ENCODE peak calls at places on chromosome 14, in four cellular contexts. One of them, this sample, is unnamed.

GRCh38 chr14:31834616-31835015 is 242.5 kb upstream of the ARHGAP5 start:
- DNase-seq in C1 segment of cervical spinal cord: no peak
- DNase-seq in NCI-H1092 treated with DMSO at 0.1 percent for 48 hours: no peak
- DNase-seq in PC-3: peak
- DNase-seq in this sample: no peak

GRCh38 chr14:24425704-24426103 is 3.8 kb downstream of the CBLN3 start:
- DNase-seq in C1 segment of cervical spinal cord: no peak
- DNase-seq in NCI-H1092 treated with DMSO at 0.1 percent for 48 hours: no peak
- DNase-seq in PC-3: peak
- DNase-seq in this sample: no peak

GRCh38 chr14:101313268-101313667 is 248.0 kb upstream of the DIO3 start:
- DNase-seq in C1 segment of cervical spinal cord: no peak
- DNase-seq in NCI-H1092 treated with DMSO at 0.1 percent for 48 hours: no peak
- DNase-seq in PC-3: no peak
- DNase-seq in this sample: no peak

GRCh38 chr14:86798330-86798729 is 1194.7 kb downstream of the GALC start:
- DNase-seq in C1 segment of cervical spinal cord: no peak
- DNase-seq in NCI-H1092 treated with DMSO at 0.1 percent for 48 hours: no peak
- DNase-seq in PC-3: no peak
- DNase-seq in this sample: no peak

GRCh38 chr14:99389171-99389826 is 91.4 kb downstream of the SETD3 start:
- DNase-seq in C1 segment of cervical spinal cord: no peak
- DNase-seq in NCI-H1092 treated with DMSO at 0.1 percent for 48 hours: peak
- DNase-seq in PC-3: peak
- DNase-seq in this sample: no peak

GRCh38 chr14:69346710-69347109 is 51.4 kb downstream of the ERH start:
- DNase-seq in C1 segment of cervical spinal cord: no peak
- DNase-seq in NCI-H1092 treated with DMSO at 0.1 percent for 48 hours: no peak
- DNase-seq in PC-3: peak
- DNase-seq in this sample: no peak

GRCh38 chr14:104830781-104831180 is 29.9 kb downstream of the ZBTB42 start:
- DNase-seq in C1 segment of cervical spinal cord: no peak
- DNase-seq in NCI-H1092 treated with DMSO at 0.1 percent for 48 hours: no peak
- DNase-seq in PC-3: no peak
- DNase-seq in this sample: no peak

GRCh38 chr14:25042362-25043299 is 7.3 kb downstream of the STXBP6 start:
- DNase-seq in C1 segment of cervical spinal cord: no peak
- DNase-seq in NCI-H1092 treated with DMSO at 0.1 percent for 48 hours: peak
- DNase-seq in PC-3: peak
- DNase-seq in this sample: no peak

GRCh38 chr14:75306917-75307699 is 28.5 kb downstream of the FOS start:
- DNase-seq in C1 segment of cervical spinal cord: no peak
- DNase-seq in NCI-H1092 treated with DMSO at 0.1 percent for 48 hours: peak
- DNase-seq in PC-3: peak
- DNase-seq in this sample: no peak

GRCh38 chr14:64444984-64445845 is 20.1 kb upstream of the AKAP5 start:
- DNase-seq in C1 segment of cervical spinal cord: no peak
- DNase-seq in NCI-H1092 treated with DMSO at 0.1 percent for 48 hours: no peak
- DNase-seq in PC-3: no peak
- DNase-seq in this sample: peak

GRCh38 chr14:31476131-31476917 is 11.5 kb downstream of the GPR33 start:
- DNase-seq in C1 segment of cervical spinal cord: no peak
- DNase-seq in NCI-H1092 treated with DMSO at 0.1 percent for 48 hours: no peak
- DNase-seq in PC-3: no peak
- DNase-seq in this sample: no peak

GRCh38 chr14:63204407-63205280 is at the start of gene RHOJ:
- DNase-seq in C1 segment of cervical spinal cord: no peak
- DNase-seq in NCI-H1092 treated with DMSO at 0.1 percent for 48 hours: peak
- DNase-seq in PC-3: no peak
- DNase-seq in this sample: no peak

GRCh38 chr14:104694991-104695659 is 5.7 kb downstream of the INF2 start:
- DNase-seq in C1 segment of cervical spinal cord: no peak
- DNase-seq in NCI-H1092 treated with DMSO at 0.1 percent for 48 hours: peak
- DNase-seq in PC-3: peak
- DNase-seq in this sample: peak

GRCh38 chr14:105465209-105466031 is 9.2 kb upstream of the CRIP2 start:
- DNase-seq in C1 segment of cervical spinal cord: no peak
- DNase-seq in NCI-H1092 treated with DMSO at 0.1 percent for 48 hours: no peak
- DNase-seq in PC-3: peak
- DNase-seq in this sample: no peak

GRCh38 chr14:76348898-76349297 is 27.0 kb upstream of the ESRRB start:
- DNase-seq in C1 segment of cervical spinal cord: no peak
- DNase-seq in NCI-H1092 treated with DMSO at 0.1 percent for 48 hours: no peak
- DNase-seq in PC-3: peak
- DNase-seq in this sample: no peak

GRCh38 chr14:99910337-99911268 is 117.4 kb downstream of the EML1 start:
- DNase-seq in C1 segment of cervical spinal cord: no peak
- DNase-seq in NCI-H1092 treated with DMSO at 0.1 percent for 48 hours: no peak
- DNase-seq in PC-3: peak
- DNase-seq in this sample: no peak

GRCh38 chr14:92925446-92925845 is 2.5 kb downstream of the CHGA start:
- DNase-seq in C1 segment of cervical spinal cord: no peak
- DNase-seq in NCI-H1092 treated with DMSO at 0.1 percent for 48 hours: no peak
- DNase-seq in PC-3: no peak
- DNase-seq in this sample: no peak

GRCh38 chr14:96092936-96093335 is 53.8 kb downstream of the C14orf132 start:
- DNase-seq in C1 segment of cervical spinal cord: no peak
- DNase-seq in NCI-H1092 treated with DMSO at 0.1 percent for 48 hours: no peak
- DNase-seq in PC-3: peak
- DNase-seq in this sample: no peak

This sample was measured in immature natural killer cell.